ENCODE peak calls at places on chromosome 6, in six cellular contexts. One of them, this sample, is unnamed.

GRCh38 chr6:30238178-30238795 is 25.1 kb upstream of the TRIM26 start:
- DNase-seq in brain microvascular endothelial cell: peak
- DNase-seq in dorsolateral prefrontal cortex: no peak
- DNase-seq in nephron progenitor cell: no peak
- DNase-seq in stomach: no peak
- DNase-seq in GM23338: peak
- DNase-seq in this sample: no peak

GRCh38 chr6:64985726-64986125 is 721.3 kb downstream of the EYS start:
- DNase-seq in stomach: no peak
- DNase-seq in nephron progenitor cell: no peak
- DNase-seq in GM23338: no peak
- DNase-seq in dorsolateral prefrontal cortex: no peak
- DNase-seq in brain microvascular endothelial cell: no peak
- DNase-seq in this sample: no peak

GRCh38 chr6:163284151-163284550 is 130.4 kb upstream of the QKI start:
- DNase-seq in dorsolateral prefrontal cortex: no peak
- DNase-seq in GM23338: no peak
- DNase-seq in nephron progenitor cell: no peak
- DNase-seq in stomach: no peak
- DNase-seq in brain microvascular endothelial cell: peak
- DNase-seq in this sample: no peak

GRCh38 chr6:130969807-130970491 is 93.1 kb downstream of the EPB41L2 start:
- DNase-seq in stomach: no peak
- DNase-seq in brain microvascular endothelial cell: peak
- DNase-seq in dorsolateral prefrontal cortex: no peak
- DNase-seq in nephron progenitor cell: no peak
- DNase-seq in GM23338: no peak
- DNase-seq in this sample: no peak

GRCh38 chr6:5763871-5764270 is 242.9 kb downstream of the NRN1 start:
- DNase-seq in nephron progenitor cell: no peak
- DNase-seq in brain microvascular endothelial cell: no peak
- DNase-seq in GM23338: no peak
- DNase-seq in stomach: no peak
- DNase-seq in dorsolateral prefrontal cortex: no peak
- DNase-seq in this sample: no peak

GRCh38 chr6:107690864-107691661 is 133.1 kb downstream of the SCML4 start:
- DNase-seq in dorsolateral prefrontal cortex: no peak
- DNase-seq in GM23338: peak
- DNase-seq in brain microvascular endothelial cell: peak
- DNase-seq in nephron progenitor cell: peak
- DNase-seq in stomach: no peak
- DNase-seq in this sample: no peak

GRCh38 chr6:53359088-53359842 is 10.5 kb upstream of the ELOVL5 start:
- DNase-seq in brain microvascular endothelial cell: peak
- DNase-seq in GM23338: peak
- DNase-seq in dorsolateral prefrontal cortex: peak
- DNase-seq in stomach: peak
- DNase-seq in nephron progenitor cell: peak
- DNase-seq in this sample: peak

GRCh38 chr6:26420607-26421235 is 18.6 kb downstream of the BTN3A1 start:
- DNase-seq in stomach: no peak
- DNase-seq in brain microvascular endothelial cell: peak
- DNase-seq in nephron progenitor cell: peak
- DNase-seq in dorsolateral prefrontal cortex: no peak
- DNase-seq in GM23338: peak
- DNase-seq in this sample: no peak

GRCh38 chr6:127347188-127347587 is 3.8 kb upstream of the ECHDC1 start:
- DNase-seq in stomach: no peak
- DNase-seq in dorsolateral prefrontal cortex: no peak
- DNase-seq in nephron progenitor cell: no peak
- DNase-seq in brain microvascular endothelial cell: no peak
- DNase-seq in GM23338: no peak
- DNase-seq in this sample: no peak

GRCh38 chr6:45930419-45931059 is 85.1 kb downstream of the CLIC5 start:
- DNase-seq in brain microvascular endothelial cell: peak
- DNase-seq in GM23338: peak
- DNase-seq in nephron progenitor cell: peak
- DNase-seq in dorsolateral prefrontal cortex: peak
- DNase-seq in stomach: peak
- DNase-seq in this sample: peak

GRCh38 chr6:3176562-3177355 is 19.4 kb upstream of the TUBB2A start:
- DNase-seq in GM23338: no peak
- DNase-seq in dorsolateral prefrontal cortex: peak
- DNase-seq in stomach: no peak
- DNase-seq in brain microvascular endothelial cell: peak
- DNase-seq in nephron progenitor cell: no peak
- DNase-seq in this sample: no peak

GRCh38 chr6:90646936-90647335 is 60.1 kb upstream of the MAP3K7 start:
- DNase-seq in dorsolateral prefrontal cortex: no peak
- DNase-seq in stomach: no peak
- DNase-seq in GM23338: no peak
- DNase-seq in nephron progenitor cell: no peak
- DNase-seq in brain microvascular endothelial cell: no peak
- DNase-seq in this sample: no peak

GRCh38 chr6:63805808-63806572 is 170.4 kb downstream of the PHF3 start:
- DNase-seq in dorsolateral prefrontal cortex: no peak
- DNase-seq in nephron progenitor cell: no peak
- DNase-seq in GM23338: no peak
- DNase-seq in brain microvascular endothelial cell: peak
- DNase-seq in stomach: no peak
- DNase-seq in this sample: no peak

GRCh38 chr6:160137989-160138835 is 16.6 kb downstream of the SLC22A1 start:
- DNase-seq in stomach: peak
- DNase-seq in brain microvascular endothelial cell: peak
- DNase-seq in GM23338: peak
- DNase-seq in nephron progenitor cell: peak
- DNase-seq in dorsolateral prefrontal cortex: no peak
- DNase-seq in this sample: peak

GRCh38 chr6:156777866-156778614 is 862 bp downstream of the ARID1B start:
- DNase-seq in dorsolateral prefrontal cortex: peak
- DNase-seq in nephron progenitor cell: peak
- DNase-seq in stomach: peak
- DNase-seq in brain microvascular endothelial cell: peak
- DNase-seq in GM23338: peak
- DNase-seq in this sample: peak

GRCh38 chr6:110147870-110148269 is 31.6 kb downstream of the WASF1 start:
- DNase-seq in dorsolateral prefrontal cortex: no peak
- DNase-seq in stomach: no peak
- DNase-seq in GM23338: no peak
- DNase-seq in brain microvascular endothelial cell: no peak
- DNase-seq in nephron progenitor cell: no peak
- DNase-seq in this sample: no peak

GRCh38 chr6:157228421-157229218 is 94.7 kb downstream of the TMEM242 start:
- DNase-seq in dorsolateral prefrontal cortex: peak
- DNase-seq in nephron progenitor cell: peak
- DNase-seq in GM23338: peak
- DNase-seq in brain microvascular endothelial cell: no peak
- DNase-seq in stomach: no peak
- DNase-seq in this sample: peak

GRCh38 chr6:41531591-41532582 is 14.3 kb upstream of the FOXP4 start:
- DNase-seq in stomach: no peak
- DNase-seq in brain microvascular endothelial cell: peak
- DNase-seq in GM23338: no peak
- DNase-seq in nephron progenitor cell: peak
- DNase-seq in dorsolateral prefrontal cortex: no peak
- DNase-seq in this sample: no peak

GRCh38 chr6:64680446-64680845 is 1026.6 kb downstream of the EYS start:
- DNase-seq in GM23338: no peak
- DNase-seq in nephron progenitor cell: no peak
- DNase-seq in stomach: no peak
- DNase-seq in dorsolateral prefrontal cortex: no peak
- DNase-seq in brain microvascular endothelial cell: peak
- DNase-seq in this sample: no peak

GRCh38 chr6:53287336-53288225 is 61.2 kb downstream of the ELOVL5 start:
- DNase-seq in dorsolateral prefrontal cortex: no peak
- DNase-seq in nephron progenitor cell: no peak
- DNase-seq in brain microvascular endothelial cell: no peak
- DNase-seq in GM23338: peak
- DNase-seq in stomach: no peak
- DNase-seq in this sample: peak

GRCh38 chr6:135088818-135089809 is 34.5 kb upstream of the HBS1L start:
- DNase-seq in nephron progenitor cell: no peak
- DNase-seq in stomach: no peak
- DNase-seq in brain microvascular endothelial cell: peak
- DNase-seq in dorsolateral prefrontal cortex: no peak
- DNase-seq in GM23338: peak
- DNase-seq in this sample: no peak

GRCh38 chr6:97630592-97630991 is 347.6 kb upstream of the MMS22L start:
- DNase-seq in brain microvascular endothelial cell: peak
- DNase-seq in dorsolateral prefrontal cortex: no peak
- DNase-seq in stomach: no peak
- DNase-seq in GM23338: no peak
- DNase-seq in nephron progenitor cell: no peak
- DNase-seq in this sample: no peak
- TF ChIP-seq CTCF in brain microvascular endothelial cell: no peak
- TF ChIP-seq CTCF in dorsolateral prefrontal cortex: no peak
- TF ChIP-seq CTCF in stomach: no peak
- TF ChIP-seq CTCF in GM23338: no peak
- TF ChIP-seq CTCF in nephron progenitor cell: no peak
- TF ChIP-seq CTCF in this sample: no peak

GRCh38 chr6:52284460-52285173 is at the start of gene MCM3:
- DNase-seq in GM23338: peak
- DNase-seq in stomach: peak
- DNase-seq in brain microvascular endothelial cell: peak
- DNase-seq in nephron progenitor cell: peak
- DNase-seq in dorsolateral prefrontal cortex: peak
- DNase-seq in this sample: peak

GRCh38 chr6:52286798-52287432 is 2.4 kb upstream of the MCM3 start:
- DNase-seq in stomach: peak
- DNase-seq in GM23338: peak
- DNase-seq in nephron progenitor cell: peak
- DNase-seq in dorsolateral prefrontal cortex: peak
- DNase-seq in brain microvascular endothelial cell: peak
- DNase-seq in this sample: peak

GRCh38 chr6:52283111-52283510 is 1.4 kb downstream of the MCM3 start:
- DNase-seq in stomach: no peak
- DNase-seq in GM23338: no peak
- DNase-seq in dorsolateral prefrontal cortex: no peak
- DNase-seq in nephron progenitor cell: no peak
- DNase-seq in brain microvascular endothelial cell: no peak
- DNase-seq in this sample: no peak

GRCh38 chr6:52284131-52284459 is 447 bp downstream of the MCM3 start:
- DNase-seq in dorsolateral prefrontal cortex: peak
- DNase-seq in nephron progenitor cell: peak
- DNase-seq in brain microvascular endothelial cell: no peak
- DNase-seq in stomach: no peak
- DNase-seq in GM23338: peak
- DNase-seq in this sample: peak

DNA sequence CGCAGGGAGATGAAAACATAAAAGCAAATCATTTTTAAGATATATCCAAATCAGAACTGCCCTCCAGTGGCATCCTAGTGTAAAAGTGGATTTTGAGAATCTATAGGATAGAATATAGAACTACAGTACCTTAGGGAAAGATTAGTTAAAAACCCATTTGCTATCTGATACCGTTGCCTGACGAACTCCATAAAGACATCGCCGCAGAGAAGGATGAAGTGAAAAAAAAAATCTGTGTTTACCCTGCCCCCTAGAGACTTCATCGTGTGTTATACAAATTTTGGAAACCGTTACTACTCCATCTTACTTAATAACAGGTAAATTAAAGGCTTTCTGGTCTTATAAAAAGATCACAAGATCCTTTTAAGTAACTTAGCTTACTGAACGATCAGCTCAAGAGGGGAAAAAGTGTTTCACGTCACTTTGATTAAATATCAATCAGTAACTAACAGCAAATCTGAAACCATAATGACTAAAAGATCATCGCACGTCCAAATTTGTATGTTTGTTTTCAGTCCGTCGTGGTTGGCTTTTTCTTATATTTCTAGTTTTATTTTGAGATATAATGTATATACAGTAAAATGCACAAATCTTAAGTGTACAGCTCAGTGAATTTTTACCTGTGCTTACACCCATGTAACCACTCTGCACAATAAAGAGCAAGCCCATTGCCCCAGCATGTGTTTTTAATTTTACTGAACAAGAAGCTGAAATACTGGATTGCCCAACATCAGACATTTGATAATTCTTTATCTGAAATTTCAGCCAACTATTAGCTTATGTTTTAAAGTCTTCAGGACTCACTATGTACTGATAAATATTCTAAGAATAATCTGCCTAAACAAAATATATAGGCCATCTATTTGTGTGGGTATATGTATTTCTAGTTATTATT is 879 bp upstream of the MCM3 start:
- DNase-seq in brain microvascular endothelial cell: no peak
- DNase-seq in dorsolateral prefrontal cortex: no peak
- DNase-seq in stomach: no peak
- DNase-seq in GM23338: peak
- DNase-seq in nephron progenitor cell: no peak
- DNase-seq in this sample: no peak
- TF ChIP-seq CTCF in brain microvascular endothelial cell: peak
- TF ChIP-seq CTCF in dorsolateral prefrontal cortex: no peak
- TF ChIP-seq CTCF in stomach: peak
- TF ChIP-seq CTCF in GM23338: no peak
- TF ChIP-seq CTCF in nephron progenitor cell: no peak
- TF ChIP-seq CTCF in this sample: no peak

DNA sequence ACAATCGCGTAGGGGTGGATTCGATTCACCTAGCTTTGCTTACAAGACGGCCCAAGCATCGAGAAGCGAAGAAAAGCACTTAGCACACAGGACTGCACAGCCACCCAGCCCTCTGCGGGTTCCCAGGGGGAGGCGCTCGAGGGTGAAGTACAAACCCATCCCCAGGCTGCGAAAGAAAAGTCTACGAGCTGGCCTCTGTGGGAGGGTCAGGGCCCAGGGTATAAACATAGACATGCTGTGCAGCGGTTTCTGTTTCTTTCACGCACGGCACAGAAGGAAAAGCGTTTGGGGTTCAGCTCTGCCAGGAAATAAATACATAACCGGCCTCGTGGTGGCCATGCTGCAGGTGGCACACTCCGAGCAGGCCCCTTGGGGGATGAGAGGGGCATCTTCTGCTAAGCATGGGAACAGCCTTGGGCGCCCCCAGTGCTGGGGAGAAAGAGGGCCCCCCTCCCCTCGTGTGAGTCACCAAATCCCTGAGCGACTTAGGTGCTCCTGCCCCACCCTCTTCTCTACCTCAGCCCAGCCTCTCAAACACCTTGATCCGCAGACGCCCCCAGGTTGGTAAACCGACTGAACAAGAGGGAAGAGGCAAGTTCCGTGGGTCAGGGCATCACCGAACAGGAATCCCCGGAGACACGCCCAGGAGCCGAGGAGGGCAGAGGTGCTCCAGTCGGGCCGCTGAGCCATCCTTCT is 91.6 kb upstream of the RIPOR2 start:
- DNase-seq in brain microvascular endothelial cell: no peak
- DNase-seq in dorsolateral prefrontal cortex: no peak
- DNase-seq in stomach: peak
- DNase-seq in nephron progenitor cell: no peak
- DNase-seq in GM23338: peak
- DNase-seq in this sample: no peak
- TF ChIP-seq CTCF in brain microvascular endothelial cell: no peak
- TF ChIP-seq CTCF in dorsolateral prefrontal cortex: no peak
- TF ChIP-seq CTCF in stomach: no peak
- TF ChIP-seq CTCF in nephron progenitor cell: no peak
- TF ChIP-seq CTCF in GM23338: peak
- TF ChIP-seq CTCF in this sample: no peak

GRCh38 chr6:28771401-28772267 is 152.2 kb downstream of the TRIM27 start:
- DNase-seq in brain microvascular endothelial cell: no peak
- DNase-seq in dorsolateral prefrontal cortex: no peak
- DNase-seq in stomach: no peak
- DNase-seq in GM23338: peak
- DNase-seq in nephron progenitor cell: peak
- DNase-seq in this sample: peak
- TF ChIP-seq CTCF in brain microvascular endothelial cell: no peak
- TF ChIP-seq CTCF in dorsolateral prefrontal cortex: no peak
- TF ChIP-seq CTCF in stomach: no peak
- TF ChIP-seq CTCF in GM23338: peak
- TF ChIP-seq CTCF in nephron progenitor cell: peak
- TF ChIP-seq CTCF in this sample: peak

This sample was measured in glutamatergic neuron.